ENCODE peak calls at places on chromosomes 3 and 15, in seven cellular contexts. U is AG09319, E is fibroblast of the aortic adventitia, K is lower lobe of right lung, Y is ovary, Z is left ventricle myocardium inferior, N is SK-N-SH. V is an unnamed sample.

GRCh38 chr3:196969660-196970546 is 1.3 kb upstream of the PIGZ start:
- DNase-seq in U (peak), E (peak), K (peak), Y (peak), Z (peak), N (peak), V (peak)

GRCh38 chr3:169432692-169433432 is 230.7 kb downstream of the MECOM start:
- DNase-seq in U (no peak), E (no peak), K (no peak), Y (no peak), Z (no peak), N (no peak), V (no peak)

GRCh38 chr15:47685141-47685870 is 32.0 kb upstream of the SEMA6D start:
- DNase-seq in U (no peak), E (peak), K (no peak), Y (no peak), Z (no peak), N (no peak), V (no peak)

GRCh38 chr3:25913179-25913578 is 123.3 kb downstream of the OXSM start:
- DNase-seq in U (no peak), E (no peak), K (no peak), Y (no peak), Z (no peak), N (no peak), V (no peak)

GRCh38 chr15:80403712-80404056 is 498 bp upstream of the ARNT2 start:
- DNase-seq in U (no peak), E (no peak), K (peak), Y (no peak), Z (peak), N (no peak), V (peak)

GRCh38 chr3:29381595-29381994 is 100.7 kb downstream of the RBMS3 start:
- DNase-seq in U (no peak), E (peak), K (no peak), Y (no peak), Z (no peak), N (no peak), V (peak)

GRCh38 chr15:56869573-56869972 is 48.9 kb upstream of the TCF12 start:
- DNase-seq in U (no peak), E (peak), K (peak), Y (no peak), Z (peak), N (peak), V (peak)

GRCh38 chr3:138471481-138471880 is 37.1 kb downstream of the ESYT3 start:
- DNase-seq in U (no peak), E (no peak), K (no peak), Y (no peak), Z (no peak), N (no peak), V (no peak)

GRCh38 chr3:115363071-115363470 is 216.0 kb upstream of the ZBTB20 start:
- DNase-seq in U (no peak), E (no peak), K (no peak), Y (no peak), Z (no peak), N (no peak), V (no peak)

GRCh38 chr3:132660056-132660744 is at the start of gene UBA5:
- DNase-seq in U (no peak), E (peak), K (peak), Y (peak), Z (peak), N (peak), V (peak)

GRCh38 chr15:80474224-80474619 is 70.0 kb downstream of the ARNT2 start:
- DNase-seq in U (no peak), E (no peak), K (no peak), Y (no peak), Z (no peak), N (no peak), V (no peak)

GRCh38 chr3:45911496-45912226 is 25.3 kb downstream of the CCR9 start:
- DNase-seq in U (no peak), E (no peak), K (no peak), Y (no peak), Z (no peak), N (no peak), V (no peak)

GRCh38 chr3:46208167-46208704 is at the start of gene CCR1:
- DNase-seq in U (no peak), E (peak), K (peak), Y (no peak), Z (peak), N (no peak), V (no peak)

GRCh38 chr3:182233405-182233804 is 521.7 kb downstream of the SOX2 start:
- DNase-seq in U (no peak), E (no peak), K (no peak), Y (no peak), Z (no peak), N (no peak), V (no peak)

GRCh38 chr3:196432137-196432879 is at the start of gene UBXN7:
- DNase-seq in U (peak), E (peak), K (peak), Y (peak), Z (peak), N (peak), V (peak)

GRCh38 chr3:49772703-49773102 is 13.6 kb downstream of the IP6K1 start:
- DNase-seq in U (no peak), E (no peak), K (no peak), Y (peak), Z (no peak), N (no peak), V (no peak)

GRCh38 chr3:33557829-33558228 is 117.6 kb upstream of the UBP1 start:
- DNase-seq in U (no peak), E (no peak), K (no peak), Y (no peak), Z (no peak), N (no peak), V (no peak)

GRCh38 chr15:27906802-27907201 is 192.3 kb downstream of the OCA2 start:
- DNase-seq in U (no peak), E (no peak), K (no peak), Y (no peak), Z (no peak), N (no peak), V (no peak)

GRCh38 chr3:127287840-127288239 is at the start of gene PRR20G:
- DNase-seq in U (no peak), E (no peak), K (no peak), Y (no peak), Z (no peak), N (no peak), V (no peak)
- TF ChIP-seq CTCF in U (no peak), E (no peak), K (no peak), Y (no peak), Z (no peak), N (no peak), V (no peak)

DNA sequence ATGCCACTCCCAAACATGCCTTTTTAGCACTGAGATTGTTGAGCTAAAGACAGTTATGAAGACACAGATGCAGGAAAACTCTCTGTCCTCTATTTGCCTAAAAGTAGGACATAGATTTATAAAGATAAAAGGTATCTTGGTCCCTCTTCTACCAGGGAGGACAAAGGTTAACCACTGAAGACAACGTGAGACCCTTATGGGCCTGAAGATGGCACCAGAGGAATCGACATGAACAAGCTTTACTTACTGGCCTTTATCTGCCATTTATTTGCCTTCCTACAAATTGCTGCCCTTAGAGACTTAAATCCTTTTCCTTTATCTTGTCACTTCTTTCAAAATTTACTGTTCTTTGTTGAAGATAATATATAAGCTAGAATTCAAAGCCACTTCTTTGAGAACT is 109.7 kb upstream of the FAM3D start:
- DNase-seq in U (no peak), E (no peak), K (no peak), Y (no peak), Z (no peak), N (no peak), V (no peak)
- TF ChIP-seq CTCF in U (no peak), E (no peak), K (no peak), Y (no peak), Z (no peak), N (no peak), V (no peak)

DNA sequence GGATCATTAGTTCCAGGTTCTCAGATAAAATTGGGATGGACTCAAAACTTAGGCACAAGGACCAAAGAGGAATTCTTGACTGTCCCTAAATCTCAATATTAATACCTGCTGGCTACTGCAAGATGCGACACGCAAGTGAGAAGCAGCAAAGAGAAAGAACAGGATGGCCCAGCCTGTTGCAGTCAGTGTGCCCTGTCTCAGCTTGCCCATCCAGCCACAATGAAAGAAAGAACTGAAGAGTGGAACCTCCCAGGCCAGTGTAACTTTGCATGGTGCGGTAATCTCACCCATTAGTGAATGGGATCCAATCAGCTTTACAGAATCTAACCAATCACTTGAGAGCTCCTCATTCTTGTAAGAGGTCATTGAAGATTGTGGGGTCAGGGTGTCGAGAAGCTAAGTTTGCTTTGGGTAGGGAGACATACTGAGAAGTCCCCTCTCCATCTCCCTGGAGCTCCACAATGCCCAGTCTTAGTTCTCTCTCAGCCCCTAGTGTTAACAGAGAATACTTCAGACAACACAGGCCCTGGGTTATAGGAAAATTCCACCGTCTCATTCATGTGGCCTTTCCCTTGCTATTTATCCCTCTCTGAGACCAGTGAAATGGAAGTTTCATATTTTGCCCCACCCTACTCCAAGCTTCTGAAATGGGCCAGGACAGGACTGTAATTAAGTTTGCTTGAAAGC is 3.2 kb upstream of the SLC9A9 start:
- DNase-seq in U (no peak), E (no peak), K (no peak), Y (no peak), Z (no peak), N (no peak), V (no peak)
- TF ChIP-seq CTCF in U (no peak), E (no peak), K (no peak), Y (no peak), Z (no peak), N (no peak), V (no peak)

GRCh38 chr15:88568589-88568988 is 22.1 kb upstream of the DET1 start:
- DNase-seq in U (no peak), E (no peak), K (no peak), Y (no peak), Z (no peak), N (no peak), V (no peak)
- TF ChIP-seq CTCF in U (no peak), E (no peak), K (no peak), Y (no peak), Z (no peak), N (no peak), V (no peak)

GRCh38 chr3:15157441-15157840 is 48.6 kb upstream of the CAPN7 start:
- DNase-seq in U (no peak), E (no peak), K (no peak), Y (no peak), Z (no peak), N (no peak), V (no peak)
- TF ChIP-seq CTCF in U (no peak), E (no peak), K (no peak), Y (no peak), Z (no peak), N (no peak), V (no peak)

GRCh38 chr15:82640672-82641071 is 6.5 kb downstream of the CPEB1 start:
- DNase-seq in U (no peak), E (no peak), K (no peak), Y (no peak), Z (no peak), N (no peak), V (no peak)

GRCh38 chr15:82646250-82647044 is 716 bp downstream of the CPEB1 start:
- DNase-seq in U (no peak), E (no peak), K (no peak), Y (peak), Z (no peak), N (no peak), V (peak)

GRCh38 chr15:82641129-82641798 is 5.9 kb downstream of the CPEB1 start:
- DNase-seq in U (no peak), E (no peak), K (no peak), Y (no peak), Z (no peak), N (no peak), V (no peak)

GRCh38 chr15:82643992-82644391 is 3.2 kb downstream of the CPEB1 start:
- DNase-seq in U (no peak), E (no peak), K (no peak), Y (no peak), Z (no peak), N (no peak), V (no peak)

DNA sequence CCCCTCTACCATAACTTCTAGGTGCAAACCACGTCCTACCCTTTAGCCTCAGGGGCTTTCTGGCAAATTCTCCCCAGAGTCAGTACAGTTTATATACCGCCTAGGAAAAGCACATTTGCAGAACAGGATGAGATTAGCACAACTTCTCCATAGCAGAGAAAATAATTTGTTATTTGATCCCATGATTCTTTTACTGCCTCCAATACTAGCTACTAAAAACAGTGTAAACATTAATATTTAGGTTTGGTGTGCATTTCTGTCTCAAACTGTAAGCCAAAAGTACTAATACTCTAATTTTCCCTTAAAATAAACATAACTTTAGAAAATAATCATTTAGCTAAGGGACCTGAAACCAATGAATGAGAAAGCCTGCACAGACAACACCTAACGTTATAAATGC is 4.5 kb downstream of the CPEB1 start:
- DNase-seq in U (no peak), E (no peak), K (no peak), Y (no peak), Z (no peak), N (no peak), V (no peak)
- TF ChIP-seq CTCF in U (no peak), E (no peak), K (no peak), Y (no peak), Z (no peak), N (no peak), V (no peak)